ENCODE peak calls at places on chromosomes 11 and 22, in six cellular contexts. O is H1, Q is neuronal stem cell, B is mesenchymal stem cell, U is IMR-90, X is mesendoderm. N is an unnamed sample.

GRCh38 chr11:104333977-104334376 is 170.0 kb upstream of the PDGFD start:
- DNase-seq in Q (no peak), O (peak), X (peak), B (no peak), U (no peak), N (peak)

GRCh38 chr11:38131535-38131934 is 1533.5 kb upstream of the RAG2 start:
- DNase-seq in O (no peak), U (no peak), B (no peak), X (no peak), Q (no peak), N (no peak)

GRCh38 chr22:42610211-42610610 is 4.5 kb downstream of the POLDIP3 start:
- DNase-seq in X (no peak), B (no peak), O (no peak), U (no peak), Q (no peak), N (no peak)

GRCh38 chr11:44338031-44338430 is 28.1 kb upstream of the ALX4 start:
- DNase-seq in U (no peak), B (no peak), Q (no peak), O (no peak), X (no peak), N (no peak)

GRCh38 chr22:35353318-35353717 is 27.6 kb upstream of the HMOX1 start:
- DNase-seq in X (no peak), B (no peak), O (no peak), U (no peak), Q (no peak), N (no peak)

GRCh38 chr22:37334859-37335818 is 52.8 kb downstream of the CYTH4 start:
- DNase-seq in X (peak), B (no peak), Q (no peak), O (peak), U (no peak), N (peak)

GRCh38 chr11:127656266-127656879 is 655.8 kb upstream of the KIRREL3 start:
- DNase-seq in X (peak), B (no peak), O (no peak), U (peak), Q (no peak), N (no peak)

GRCh38 chr11:116826751-116827431 is 2.8 kb upstream of the APOC3 start:
- DNase-seq in X (no peak), Q (no peak), B (no peak), U (no peak), O (no peak), N (no peak)

GRCh38 chr11:107387666-107388065 is 70.0 kb downstream of the CWF19L2 start:
- DNase-seq in O (no peak), Q (no peak), U (no peak), X (no peak), B (no peak), N (no peak)

GRCh38 chr11:67268036-67268683 is 1.9 kb downstream of the GRK2 start:
- DNase-seq in B (no peak), O (no peak), X (no peak), Q (no peak), U (no peak), N (no peak)

GRCh38 chr22:37019309-37020191 is at the start of the genes MPST and TST:
- DNase-seq in U (peak), X (peak), Q (peak), O (peak), B (peak), N (peak)

GRCh38 chr11:93024376-93024775 is 54.9 kb downstream of the MTNR1B start:
- DNase-seq in U (peak), B (no peak), X (no peak), Q (no peak), O (no peak), N (no peak)

GRCh38 chr11:88178211-88178610 is 3.0 kb upstream of the RAB38 start:
- DNase-seq in O (no peak), U (peak), X (no peak), Q (no peak), B (no peak), N (no peak)

GRCh38 chr11:94762208-94762607 is 5.9 kb upstream of the AMOTL1 start:
- DNase-seq in B (no peak), U (no peak), Q (no peak), X (peak), O (no peak), N (no peak)

GRCh38 chr11:130471731-130472433 is 23.4 kb downstream of the ADAMTS15 start:
- DNase-seq in Q (no peak), B (no peak), U (no peak), O (no peak), X (no peak), N (no peak)

GRCh38 chr22:36486619-36487384 is 5.4 kb upstream of the TXN2 start:
- DNase-seq in U (peak), Q (no peak), B (peak), X (peak), O (peak), N (peak)

GRCh38 chr22:39264344-39265116 is 19.7 kb upstream of the PDGFB start:
- DNase-seq in O (no peak), U (no peak), Q (no peak), X (no peak), B (no peak), N (no peak)

GRCh38 chr22:21964234-21964633 is 11.6 kb upstream of the PPM1F start:
- DNase-seq in O (no peak), Q (no peak), B (no peak), X (no peak), U (no peak), N (no peak)

GRCh38 chr11:126451211-126451802 is 95.8 kb downstream of the ST3GAL4 start:
- DNase-seq in B (no peak), O (no peak), X (no peak), Q (no peak), U (no peak), N (no peak)
- H2BK15ac ChIP-seq in B (no peak), O (no peak), X (no peak), Q (no peak), U (no peak), N (no peak)

GRCh38 chr11:1027483-1028290 is 8.8 kb downstream of the MUC6 start:
- DNase-seq in B (no peak), U (no peak), X (no peak), Q (no peak), O (no peak), N (no peak)
- H2BK15ac ChIP-seq in B (no peak), U (no peak), X (no peak), Q (peak), O (no peak), N (no peak)

GRCh38 chr11:119512373-119512772 is 89.4 kb upstream of the THY1 start:
- DNase-seq in X (no peak), B (no peak), Q (no peak), O (no peak), U (no peak), N (no peak)

GRCh38 chr11:119513141-119513805 is 90.3 kb upstream of the THY1 start:
- DNase-seq in X (no peak), O (no peak), Q (no peak), U (no peak), B (no peak), N (no peak)

GRCh38 chr11:119511601-119512000 is 88.6 kb upstream of the THY1 start:
- DNase-seq in Q (no peak), B (no peak), X (no peak), U (no peak), O (no peak), N (no peak)

GRCh38 chr11:119516060-119516459 is 93.1 kb upstream of the THY1 start:
- DNase-seq in X (no peak), B (no peak), Q (no peak), O (no peak), U (no peak), N (no peak)

GRCh38 chr11:119513806-119514170 is 90.8 kb upstream of the THY1 start:
- DNase-seq in X (no peak), B (no peak), Q (no peak), U (no peak), O (no peak), N (no peak)
- H2BK15ac ChIP-seq in X (no peak), B (no peak), Q (no peak), U (no peak), O (no peak), N (no peak)

DNA sequence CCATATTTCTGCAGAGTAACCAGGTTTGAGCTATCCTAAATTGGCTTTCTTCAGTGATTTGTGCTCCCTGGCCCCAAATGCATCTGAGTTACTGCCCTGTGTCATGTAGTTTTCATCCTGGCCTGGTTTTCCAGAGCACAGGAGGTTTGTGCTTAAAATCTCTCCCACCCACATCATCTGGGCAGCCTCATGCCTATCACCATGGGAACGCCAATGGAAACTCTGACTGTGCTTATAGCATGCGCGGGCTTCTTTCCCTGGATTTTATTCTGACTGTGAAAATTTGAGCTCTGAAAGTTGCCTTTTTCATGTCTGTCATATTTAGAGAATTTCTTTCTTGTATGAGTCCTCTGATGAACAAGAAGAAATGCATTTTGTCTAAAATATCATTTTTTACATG is 55.3 kb downstream of the IRAG1 start:
- DNase-seq in B (no peak), U (no peak), X (peak), O (no peak), Q (no peak), N (no peak)
- H2BK15ac ChIP-seq in B (no peak), U (no peak), X (no peak), O (no peak), Q (no peak), N (no peak)

DNA sequence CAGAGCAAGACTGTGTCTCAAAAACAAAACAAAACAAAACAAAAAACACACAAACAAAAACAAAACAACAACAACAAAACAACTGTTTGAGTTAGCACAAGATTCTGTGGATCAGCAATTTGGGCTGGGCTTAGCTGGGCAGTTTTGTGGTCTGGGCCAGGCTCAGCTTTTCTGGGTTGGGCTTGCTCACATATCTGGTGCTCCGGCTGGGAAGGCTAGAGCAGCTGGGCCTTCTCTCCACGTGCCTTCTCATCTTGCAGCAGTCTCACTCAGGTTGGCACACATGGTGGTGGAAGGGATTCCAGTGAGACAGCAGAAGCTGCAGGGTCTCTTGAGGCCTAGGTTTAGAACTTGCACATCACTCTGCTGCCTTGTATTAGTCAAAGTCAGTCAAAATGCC is 35.7 kb downstream of the EIF3F start:
- DNase-seq in B (no peak), Q (no peak), X (no peak), O (peak), U (no peak), N (peak)
- H2BK15ac ChIP-seq in B (no peak), Q (no peak), X (no peak), O (no peak), U (no peak), N (no peak)

DNA sequence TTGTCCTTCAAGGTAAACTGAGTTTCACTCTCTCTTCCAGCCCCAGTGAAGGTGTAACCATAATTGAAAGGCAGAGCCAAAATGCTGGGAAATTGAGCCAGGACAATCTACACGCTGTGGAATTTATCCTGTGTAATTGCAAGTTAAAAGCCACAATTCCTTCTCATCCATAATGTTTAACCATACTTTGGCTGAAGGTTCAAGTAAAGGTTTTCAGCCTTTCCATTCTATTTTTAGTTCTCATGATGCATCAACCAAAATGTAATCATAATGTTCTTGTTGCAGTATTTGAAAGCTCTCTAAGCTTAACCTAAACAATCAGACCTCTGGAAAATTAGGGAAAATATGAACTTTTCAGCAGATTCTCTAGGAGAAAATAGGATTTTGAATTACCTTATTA is 14.0 kb upstream of the ARHGAP42 start:
- DNase-seq in U (peak), B (peak), O (no peak), Q (no peak), X (no peak), N (no peak)
- H2BK15ac ChIP-seq in U (peak), B (no peak), O (no peak), Q (no peak), X (no peak), N (no peak)

N was measured in H9.